ENCODE peak calls at places on chromosomes 16 and 17, in six cellular contexts. P, L, I, W, F and E are unnamed samples.

GRCh38 chr17:40548491-40548981 is 16.7 kb downstream of the CCR7 start:
- DNase-seq in P (no peak), I (no peak), W (no peak), L (no peak), F (no peak), E (no peak)

GRCh38 chr16:85372627-85373372 is 240.3 kb upstream of the GSE1 start:
- DNase-seq in W (no peak), L (peak), I (peak), F (no peak), P (peak), E (no peak)

GRCh38 chr16:63596716-63597115 is 1525.1 kb downstream of the CDH11 start:
- DNase-seq in L (no peak), P (no peak), F (no peak), I (no peak), W (no peak), E (no peak)

GRCh38 chr17:57874434-57875108 is 24.7 kb upstream of the MRPS23 start:
- DNase-seq in L (no peak), W (no peak), P (no peak), I (peak), F (no peak), E (peak)

GRCh38 chr17:4152471-4152870 is 9.5 kb downstream of the CYB5D2 start:
- DNase-seq in I (no peak), P (no peak), L (no peak), W (no peak), F (no peak), E (no peak)

GRCh38 chr16:3444032-3444388 is 530 bp downstream of the NAA60 start:
- DNase-seq in W (no peak), L (peak), I (peak), P (no peak), F (no peak), E (peak)

GRCh38 chr16:69932228-69932627 is 18.9 kb upstream of the CLEC18A start:
- DNase-seq in I (no peak), P (no peak), W (no peak), F (no peak), L (no peak), E (no peak)

GRCh38 chr16:53905028-53905427 is 201.1 kb downstream of the FTO start:
- DNase-seq in L (no peak), P (no peak), F (no peak), W (no peak), I (no peak), E (no peak)

GRCh38 chr17:34133350-34133749 is 121.7 kb upstream of the CCL2 start:
- DNase-seq in F (no peak), P (no peak), W (no peak), L (no peak), I (no peak), E (no peak)

GRCh38 chr17:7002288-7003047 is 6.6 kb downstream of the ALOX12 start:
- DNase-seq in I (no peak), P (no peak), W (no peak), F (no peak), L (no peak), E (no peak)

GRCh38 chr17:15287533-15288267 is 22.6 kb upstream of the PMP22 start:
- DNase-seq in L (no peak), W (no peak), I (no peak), P (no peak), F (no peak), E (no peak)

GRCh38 chr16:65071371-65072311 is 50.2 kb downstream of the CDH11 start:
- DNase-seq in W (no peak), I (no peak), F (no peak), L (no peak), P (no peak), E (peak)

GRCh38 chr17:76737676-76738467 is at the start of gene MFSD11:
- DNase-seq in F (no peak), P (peak), I (peak), W (peak), L (peak), E (peak)

GRCh38 chr16:19148189-19148588 is 19.9 kb upstream of the SYT17 start:
- DNase-seq in F (no peak), L (no peak), P (no peak), I (no peak), W (no peak), E (no peak)

GRCh38 chr16:71985262-71985974 is 14.8 kb downstream of the PKD1L3 start:
- DNase-seq in P (no peak), I (no peak), W (no peak), F (no peak), L (peak), E (no peak)

GRCh38 chr17:41178341-41178740 is 320 bp upstream of the KRTAP4-2 start:
- DNase-seq in P (no peak), I (no peak), W (no peak), F (no peak), L (no peak), E (no peak)

GRCh38 chr17:72510454-72511016 is 389.7 kb downstream of the SOX9 start:
- DNase-seq in I (peak), P (no peak), L (no peak), W (no peak), F (peak), E (no peak)

GRCh38 chr17:43740541-43740940 is 18.1 kb downstream of the SOST start:
- DNase-seq in L (no peak), P (no peak), F (no peak), I (no peak), W (no peak), E (no peak)

GRCh38 chr16:29745853-29746345 is at the start of gene C16orf54:
- DNase-seq in P (no peak), F (peak), L (no peak), I (peak), W (no peak), E (no peak)

GRCh38 chr16:30521873-30522641 is 4.3 kb downstream of the ZNF768 start:
- DNase-seq in P (no peak), F (no peak), I (no peak), W (peak), L (peak), E (no peak)

GRCh38 chr17:10042589-10043244 is 137.6 kb upstream of the RCVRN start:
- DNase-seq in W (no peak), I (no peak), L (no peak), P (no peak), F (no peak), E (no peak)

GRCh38 chr16:51960931-51961330 is 586.0 kb downstream of the TOX3 start:
- DNase-seq in I (no peak), L (no peak), F (no peak), P (no peak), W (no peak), E (no peak)

GRCh38 chr17:83125515-83126274 is 46.3 kb downstream of the METRNL start:
- DNase-seq in F (no peak), W (no peak), P (no peak), L (no peak), I (peak), E (no peak)

GRCh38 chr17:41329279-41329925 is 13.9 kb upstream of the KRTAP17-1 start:
- DNase-seq in W (peak), P (peak), F (no peak), I (peak), L (peak), E (peak)

GRCh38 chr16:66904846-66905632 is 13.6 kb downstream of the CDH16 start:
- DNase-seq in L (peak), I (no peak), W (no peak), P (no peak), F (no peak), E (no peak)

GRCh38 chr17:74354123-74354522 is 7.5 kb downstream of the BTBD17 start:
- DNase-seq in I (peak), F (no peak), L (peak), P (peak), W (peak), E (no peak)

GRCh38 chr17:67492824-67493490 is 115.9 kb downstream of the PITPNC1 start:
- DNase-seq in I (no peak), L (no peak), F (no peak), W (no peak), P (no peak), E (no peak)

GRCh38 chr16:57528499-57529323 is 7.7 kb downstream of the CCDC102A start:
- DNase-seq in W (no peak), F (no peak), I (no peak), L (no peak), P (no peak), E (no peak)

GRCh38 chr16:2473999-2474876 is 689 bp upstream of the TBC1D24 start:
- DNase-seq in P (peak), W (peak), F (no peak), L (no peak), I (peak), E (peak)

GRCh38 chr17:17817552-17817947 is 19.2 kb downstream of the SREBF1 start:
- DNase-seq in L (no peak), F (no peak), I (no peak), W (no peak), P (no peak), E (no peak)

GRCh38 chr17:17819561-17819995 is 17.2 kb downstream of the SREBF1 start:
- DNase-seq in L (peak), F (peak), P (peak), W (peak), I (peak), E (peak)

GRCh38 chr17:17819111-17819510 is 17.7 kb downstream of the SREBF1 start:
- DNase-seq in I (no peak), L (no peak), P (no peak), F (no peak), W (no peak), E (no peak)

GRCh38 chr17:17816831-17817551 is 19.8 kb downstream of the SREBF1 start:
- DNase-seq in F (no peak), P (no peak), I (no peak), L (no peak), W (no peak), E (no peak)

DNA sequence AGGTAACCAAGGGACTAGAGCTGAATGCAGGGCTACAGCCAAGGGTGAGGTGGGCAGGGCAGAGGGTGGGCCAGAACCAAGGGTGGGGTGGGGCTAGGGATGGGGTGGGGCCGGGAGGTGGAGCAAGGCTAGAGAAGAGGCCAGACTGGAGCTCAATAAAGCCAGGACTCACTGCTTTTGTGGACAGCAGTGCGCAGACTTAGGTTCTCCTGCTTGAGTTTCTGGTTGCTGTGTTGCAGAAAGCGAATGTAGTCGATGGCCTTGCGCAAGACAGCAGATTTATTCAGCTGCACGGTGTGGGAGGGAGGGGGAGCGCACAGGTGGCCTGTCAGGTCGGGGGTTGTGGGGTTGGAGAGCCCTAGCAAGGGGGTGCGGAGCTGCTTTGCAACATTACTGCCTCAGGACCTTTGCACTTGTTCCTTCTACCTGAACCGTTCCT is 18.7 kb downstream of the SREBF1 start:
- DNase-seq in W (no peak), P (peak), F (no peak), I (peak), L (no peak), E (no peak)
- TF ChIP-seq MAX in W (no peak), P (no peak), F (no peak), I (no peak), L (no peak), E (no peak)

GRCh38 chr16:75576384-75576811 is 10.2 kb downstream of the GABARAPL2 start:
- DNase-seq in I (no peak), W (no peak), L (no peak), P (no peak), F (no peak), E (no peak)
- TF ChIP-seq MYC in I (no peak), W (no peak), L (no peak), P (no peak), F (no peak), E (no peak)

GRCh38 chr17:75685508-75685907 is 18.4 kb downstream of the SAP30BP start:
- DNase-seq in I (no peak), P (no peak), F (no peak), L (no peak), W (no peak), E (no peak)

GRCh38 chr17:75688209-75688771 is 21.2 kb downstream of the SAP30BP start:
- DNase-seq in L (no peak), W (no peak), I (peak), F (no peak), P (no peak), E (peak)

GRCh38 chr17:75684249-75684648 is 17.1 kb downstream of the SAP30BP start:
- DNase-seq in W (no peak), I (no peak), P (no peak), F (no peak), L (no peak), E (peak)

GRCh38 chr17:75683467-75684041 is 16.4 kb downstream of the SAP30BP start:
- DNase-seq in I (peak), L (peak), W (peak), P (peak), F (no peak), E (no peak)

GRCh38 chr17:75684924-75685323 is 17.8 kb downstream of the SAP30BP start:
- DNase-seq in I (no peak), W (no peak), L (no peak), P (no peak), F (no peak), E (no peak)
- TF ChIP-seq MAX in I (no peak), W (peak), L (no peak), P (no peak), F (no peak), E (no peak)

GRCh38 chr16:61937646-61938045 is 98.6 kb downstream of the CDH8 start:
- DNase-seq in W (no peak), F (no peak), I (no peak), P (no peak), L (no peak), E (no peak)
- TF ChIP-seq MYC in W (no peak), F (no peak), I (no peak), P (no peak), L (no peak), E (no peak)

DNA sequence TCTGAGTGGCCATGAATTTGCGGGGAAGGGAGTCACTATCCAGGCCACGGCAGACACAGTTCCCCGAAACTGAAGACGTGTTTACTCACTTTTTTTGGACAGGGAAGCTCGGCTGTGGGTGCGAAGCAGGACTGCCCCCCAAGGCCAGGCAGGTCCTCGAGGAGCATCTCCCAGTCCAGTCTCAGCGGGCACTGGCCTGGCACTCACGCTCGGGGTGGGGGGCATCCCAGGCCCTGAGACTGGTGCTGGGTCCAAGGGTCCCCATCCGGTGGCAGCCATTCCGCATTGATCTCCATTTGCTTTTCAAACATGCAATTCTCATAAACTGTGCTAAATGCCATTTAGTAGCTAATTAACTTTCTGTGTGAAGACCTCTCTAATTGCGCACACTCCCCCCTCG is 50.3 kb downstream of the TBC1D16 start:
- DNase-seq in I (no peak), L (no peak), W (no peak), F (no peak), P (no peak), E (no peak)
- TF ChIP-seq MAX in I (no peak), L (no peak), W (no peak), F (no peak), P (no peak), E (no peak)

GRCh38 chr16:457732-458400 is 32.4 kb downstream of the RAB11FIP3 start:
- DNase-seq in I (no peak), L (no peak), P (no peak), F (no peak), W (no peak), E (peak)
- TF ChIP-seq MYC in I (no peak), L (no peak), P (no peak), F (no peak), W (no peak), E (no peak)